ENCODE peak calls at places on chromosomes 3 and 15, in five cellular contexts. V, O, C, B and Y are unnamed samples.

GRCh38 chr3:47612178-47612577 is 33.5 kb upstream of the CSPG5 start:
- DNase-seq in V (no peak), O (no peak), C (peak; percentile 64), B (peak; percentile 8), Y (no peak)

GRCh38 chr15:45785897-45786296 is 151.1 kb downstream of the SQOR start:
- DNase-seq in V (no peak), O (no peak), C (no peak), B (no peak), Y (no peak)

GRCh38 chr15:33860749-33861148 is 107.5 kb upstream of the CHRM5 start:
- DNase-seq in V (no peak), O (no peak), C (peak; percentile 6), B (no peak), Y (no peak)

GRCh38 chr3:118473343-118473742 is 561.3 kb downstream of the IGSF11 start:
- DNase-seq in V (no peak), O (no peak), C (no peak), B (no peak), Y (no peak)

GRCh38 chr15:40358492-40359353 is 704 bp downstream of the DISP2 start:
- DNase-seq in V (no peak), O (peak; percentile 52), C (no peak), B (no peak), Y (peak; percentile 57)

GRCh38 chr15:46088486-46089437 is 453.9 kb downstream of the SQOR start:
- DNase-seq in V (no peak), O (no peak), C (peak; percentile 98), B (no peak), Y (no peak)

GRCh38 chr3:124691599-124691998 is 38.7 kb upstream of the UMPS start:
- DNase-seq in V (peak; percentile 11), O (no peak), C (no peak), B (no peak), Y (no peak)

GRCh38 chr15:64825081-64825430 is 391 bp downstream of the PIF1 start:
- DNase-seq in V (no peak), O (no peak), C (no peak), B (no peak), Y (no peak)

GRCh38 chr15:99586121-99586520 is 20.3 kb downstream of the MEF2A start:
- DNase-seq in V (no peak), O (no peak), C (no peak), B (no peak), Y (no peak)

GRCh38 chr3:133570937-133571320 is 2.6 kb upstream of the CDV3 start:
- DNase-seq in V (no peak), O (no peak), C (peak; percentile 22), B (no peak), Y (no peak)

GRCh38 chr3:194607592-194608386 is 25.4 kb downstream of the TMEM44 start:
- DNase-seq in V (no peak), O (no peak), C (no peak), B (no peak), Y (no peak)

GRCh38 chr3:42667523-42668402 is 14.3 kb downstream of the ZBTB47 start:
- DNase-seq in V (no peak), O (peak; percentile 50), C (no peak), B (no peak), Y (no peak)

GRCh38 chr15:76204558-76204845 is 106.8 kb downstream of the ETFA start:
- DNase-seq in V (no peak), O (no peak), C (no peak), B (no peak), Y (no peak)

GRCh38 chr3:102163039-102163817 is 271.6 kb upstream of the ZPLD1 start:
- DNase-seq in V (no peak), O (no peak), C (peak; percentile 98), B (peak; percentile 93), Y (no peak)

GRCh38 chr3:47005212-47006144 is 26.0 kb downstream of the NBEAL2 start:
- DNase-seq in V (no peak), O (no peak), C (no peak), B (no peak), Y (no peak)

GRCh38 chr15:66494262-66494661 is 3.3 kb downstream of the SNAPC5 start:
- DNase-seq in V (no peak), O (no peak), C (no peak), B (no peak), Y (no peak)

GRCh38 chr3:171748341-171748918 is 61.9 kb downstream of the PLD1 start:
- DNase-seq in V (no peak), O (no peak), C (no peak), B (no peak), Y (no peak)

GRCh38 chr15:78619022-78619950 is 1.5 kb downstream of the CHRNA3 start:
- DNase-seq in V (no peak), O (no peak), C (no peak), B (no peak), Y (peak; percentile 32)

GRCh38 chr15:98876461-98877369 is 130.9 kb downstream of the PGPEP1L start:
- DNase-seq in V (no peak), O (no peak), C (no peak), B (no peak), Y (no peak)

GRCh38 chr15:31341501-31342195 is 15.0 kb downstream of the KLF13 start:
- DNase-seq in V (no peak), O (no peak), C (no peak), B (no peak), Y (no peak)

GRCh38 chr3:161415506-161416231 is 44.4 kb upstream of the SPTSSB start:
- DNase-seq in V (no peak), O (no peak), C (peak; percentile 93), B (peak; percentile 62), Y (no peak)

GRCh38 chr3:132421832-132422231 is 4.5 kb downstream of the DNAJC13 start:
- DNase-seq in V (peak; percentile 60), O (no peak), C (no peak), B (peak; percentile 13), Y (no peak)

GRCh38 chr3:5188419-5189405 is 1.2 kb downstream of the EDEM1 start:
- DNase-seq in V (peak; percentile 68), O (peak; percentile 68), C (peak; percentile 55), B (peak; percentile 53), Y (no peak)

GRCh38 chr3:7504886-7505775 is 644.2 kb downstream of the GRM7 start:
- DNase-seq in V (peak; percentile 4), O (no peak), C (peak; percentile 99), B (peak; percentile 78), Y (no peak)

GRCh38 chr3:179811321-179812095 is 158.7 kb downstream of the USP13 start:
- DNase-seq in V (peak; percentile 46), O (peak; percentile 38), C (peak; percentile 55), B (peak; percentile 68), Y (peak; percentile 44)

GRCh38 chr3:194272221-194272620 is 78.9 kb downstream of the CPN2 start:
- DNase-seq in V (no peak), O (no peak), C (no peak), B (no peak), Y (peak; percentile 5)

GRCh38 chr3:127100459-127101410 is 92.2 kb upstream of the PRR23E start:
- DNase-seq in V (no peak), O (no peak), C (no peak), B (no peak), Y (no peak)

GRCh38 chr3:151638555-151638954 is 95.2 kb upstream of the AADACL2 start:
- DNase-seq in V (peak; percentile 7), O (no peak), C (no peak), B (no peak), Y (no peak)

GRCh38 chr15:31974855-31975421 is 55.4 kb upstream of the CHRNA7 start:
- DNase-seq in V (peak; percentile 25), O (peak; percentile 47), C (peak; percentile 11), B (peak; percentile 47), Y (peak; percentile 62)

GRCh38 chr3:135155228-135155627 is 360.2 kb downstream of the EPHB1 start:
- DNase-seq in V (no peak), O (no peak), C (no peak), B (no peak), Y (no peak)

GRCh38 chr3:11282250-11283125 is 10.3 kb downstream of the ATG7 start:
- DNase-seq in V (no peak), O (no peak), C (no peak), B (no peak), Y (no peak)

GRCh38 chr15:36400936-36401585 is 178.4 kb upstream of the CDIN1 start:
- DNase-seq in V (no peak), O (no peak), C (no peak), B (no peak), Y (no peak)

GRCh38 chr15:85582076-85582718 is 201.8 kb downstream of the AKAP13 start:
- DNase-seq in V (no peak), O (no peak), C (peak; percentile 80), B (no peak), Y (no peak)

GRCh38 chr3:146471012-146471411 is 1.7 kb upstream of the PLSCR2 start:
- DNase-seq in V (no peak), O (no peak), C (no peak), B (no peak), Y (no peak)

DNA sequence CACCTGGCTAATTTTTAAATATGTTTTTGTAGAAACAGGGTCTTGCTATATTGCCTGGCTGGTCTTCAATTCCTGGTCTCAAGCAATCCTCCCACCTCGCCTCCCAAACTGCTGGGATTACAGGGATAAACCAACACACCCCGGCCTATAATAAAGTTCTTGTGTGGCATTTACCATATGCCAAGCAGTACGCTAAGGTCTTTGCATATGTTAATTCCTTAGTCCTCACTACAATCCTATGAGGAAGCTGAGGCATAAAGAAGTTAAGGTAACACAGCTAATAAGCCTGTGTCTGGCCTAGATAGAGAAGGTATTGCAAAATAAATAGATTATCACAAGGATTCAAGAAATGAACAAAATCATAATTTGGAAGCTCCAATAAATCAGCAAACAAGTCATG is 17.6 kb upstream of the SLC4A7 start:
- DNase-seq in V (no peak), O (no peak), C (no peak), B (no peak), Y (no peak)
- TF ChIP-seq JUN in V (no peak), O (no peak), C (no peak), B (no peak), Y (no peak)

GRCh38 chr3:120450261-120450913 is 405 bp downstream of the FSTL1 start:
- DNase-seq in V (no peak), O (no peak), C (peak; percentile 50), B (peak; percentile 49), Y (peak; percentile 44)
- TF ChIP-seq JUN in V (no peak), O (no peak), C (no peak), B (no peak), Y (no peak)

DNA sequence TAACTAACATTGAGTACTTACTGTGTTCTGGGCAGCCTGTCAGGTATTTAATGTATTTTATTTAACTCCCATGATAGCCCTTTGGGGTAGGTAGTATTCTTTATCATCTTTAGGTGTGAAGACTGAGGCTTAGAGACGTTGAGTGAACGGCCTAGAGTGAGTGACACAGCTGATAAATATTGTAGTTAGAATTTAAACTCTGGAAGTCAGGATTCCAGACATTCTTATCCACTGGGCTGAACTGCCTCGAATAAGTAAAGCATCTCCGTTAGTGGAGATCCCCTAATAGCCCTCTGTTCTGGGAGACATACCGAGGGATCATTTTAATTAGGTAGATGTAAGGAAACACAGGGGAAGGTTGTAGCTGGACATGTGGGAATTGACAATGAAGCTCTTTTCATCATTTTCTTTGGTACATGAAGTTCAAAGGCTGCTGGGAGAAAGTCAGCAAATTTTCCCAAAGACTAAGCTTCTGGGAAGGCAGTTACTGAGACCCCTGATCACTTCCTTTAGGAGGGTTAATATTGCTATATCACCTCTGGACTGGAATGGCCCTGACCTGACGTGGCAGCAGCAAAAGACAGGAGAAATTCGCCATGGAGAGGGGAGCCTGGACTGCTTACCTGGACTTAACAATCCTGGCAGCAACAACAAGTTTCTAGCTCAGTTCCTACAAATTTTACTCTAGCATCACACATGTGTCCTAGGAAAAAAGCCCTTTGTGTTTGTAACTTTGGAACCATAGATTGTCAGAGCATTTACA is 11.7 kb upstream of the PDCD6IP start:
- DNase-seq in V (no peak), O (no peak), C (no peak), B (no peak), Y (no peak)
- TF ChIP-seq JUN in V (no peak), O (no peak), C (no peak), B (no peak), Y (no peak)

GRCh38 chr3:167714871-167715270 is 19.8 kb downstream of the PDCD10 start:
- DNase-seq in V (no peak), O (no peak), C (no peak), B (no peak), Y (no peak)
- TF ChIP-seq JUN in V (no peak), O (no peak), C (no peak), B (no peak), Y (no peak)